ENCODE peak calls at places on chromosomes 13 and 19, in five cellular contexts. E, L, W, C and X are unnamed samples.

GRCh38 chr19:4976412-4977298 is 7.7 kb downstream of the KDM4B start:
- DNase-seq in E (peak; percentile 22), L (peak; percentile 82), W (no peak), C (no peak), X (no peak)

GRCh38 chr13:21641629-21642028 is 29.2 kb upstream of the FGF9 start:
- DNase-seq in E (no peak), L (no peak), W (no peak), C (no peak), X (no peak)

GRCh38 chr13:74052402-74052928 is 81.7 kb downstream of the KLF12 start:
- DNase-seq in E (no peak), L (no peak), W (no peak), C (no peak), X (no peak)

GRCh38 chr19:48698046-48698445 is 2.3 kb downstream of the FUT2 start:
- DNase-seq in E (no peak), L (no peak), W (no peak), C (no peak), X (no peak)

GRCh38 chr13:110400786-110401533 is 93.9 kb downstream of the COL4A2 start:
- DNase-seq in E (no peak), L (no peak), W (no peak), C (no peak), X (peak; percentile 72)

GRCh38 chr19:50983625-50984292 is at the start of gene KLK7:
- DNase-seq in E (no peak), L (no peak), W (no peak), C (no peak), X (no peak)

GRCh38 chr19:2171349-2172145 is 7.8 kb downstream of the DOT1L start:
- DNase-seq in E (peak; percentile 38), L (no peak), W (no peak), C (peak; percentile 44), X (no peak)

GRCh38 chr19:16737909-16738308 is 18.3 kb downstream of the NWD1 start:
- DNase-seq in E (no peak), L (no peak), W (peak; percentile 80), C (peak; percentile 69), X (no peak)

GRCh38 chr19:36421749-36422481 is 3.5 kb upstream of the ZFP82 start:
- DNase-seq in E (no peak), L (no peak), W (no peak), C (no peak), X (no peak)

GRCh38 chr19:37905936-37906867 is at the start of gene WDR87:
- DNase-seq in E (no peak), L (no peak), W (peak; percentile 76), C (peak; percentile 79), X (no peak)

GRCh38 chr19:11092181-11092538 is 2.9 kb downstream of the LDLR start:
- DNase-seq in E (peak; percentile 32), L (no peak), W (no peak), C (peak; percentile 19), X (peak; percentile 38)

GRCh38 chr13:107450426-107450825 is 764.9 kb downstream of the LIG4 start:
- DNase-seq in E (no peak), L (no peak), W (no peak), C (no peak), X (no peak)

GRCh38 chr19:7595466-7596133 is at the start of gene CAMSAP3:
- DNase-seq in E (no peak), L (no peak), W (peak; percentile 74), C (peak; percentile 74), X (no peak)

GRCh38 chr19:19823916-19824315 is 2.4 kb upstream of the ZNF506 start:
- DNase-seq in E (no peak), L (no peak), W (no peak), C (no peak), X (no peak)

GRCh38 chr13:34638897-34639296 is 303.2 kb upstream of the NBEA start:
- DNase-seq in E (no peak), L (no peak), W (no peak), C (no peak), X (no peak)

GRCh38 chr19:2543463-2544442 is 67.8 kb downstream of the GADD45B start:
- DNase-seq in E (peak; percentile 94), L (peak; percentile 90), W (peak; percentile 56), C (peak; percentile 86), X (peak; percentile 99)

GRCh38 chr19:47274891-47275865 is 493 bp downstream of the INAFM1 start:
- DNase-seq in E (no peak), L (peak; percentile 70), W (no peak), C (no peak), X (no peak)

GRCh38 chr19:2089001-2089711 is 7.0 kb downstream of the MOB3A start:
- DNase-seq in E (peak; percentile 67), L (no peak), W (no peak), C (no peak), X (no peak)

GRCh38 chr13:99342723-99343315 is 35.6 kb upstream of the GPR183 start:
- DNase-seq in E (no peak), L (no peak), W (no peak), C (no peak), X (no peak)

GRCh38 chr13:26254583-26255102 is 714 bp downstream of the CDK8 start:
- DNase-seq in E (no peak), L (peak; percentile 48), W (no peak), C (peak; percentile 45), X (peak; percentile 11)

GRCh38 chr13:61766667-61767058 is 351.0 kb upstream of the PCDH20 start:
- DNase-seq in E (no peak), L (no peak), W (no peak), C (no peak), X (no peak)

GRCh38 chr13:26867451-26868067 is 107.0 kb upstream of the GPR12 start:
- DNase-seq in E (no peak), L (no peak), W (no peak), C (no peak), X (no peak)

GRCh38 chr19:33580026-33580644 is 41.6 kb upstream of the CHST8 start:
- DNase-seq in E (no peak), L (no peak), W (peak; percentile 52), C (no peak), X (no peak)

GRCh38 chr19:5075603-5076002 is 106.7 kb downstream of the KDM4B start:
- DNase-seq in E (no peak), L (no peak), W (no peak), C (no peak), X (no peak)

GRCh38 chr19:12847159-12848139 is 9.1 kb downstream of the MAST1 start:
- DNase-seq in E (peak; percentile 86), L (peak; percentile 87), W (peak; percentile 19), C (peak; percentile 22), X (peak; percentile 58)

GRCh38 chr13:36475468-36475867 is 43.2 kb downstream of the CCNA1 start:
- DNase-seq in E (no peak), L (no peak), W (no peak), C (peak; percentile 6), X (no peak)

GRCh38 chr19:50817941-50818858 is 5.4 kb downstream of the KLK1 start:
- DNase-seq in E (no peak), L (no peak), W (peak; percentile 68), C (peak; percentile 70), X (no peak)

GRCh38 chr19:17074628-17075034 is 621 bp downstream of the HAUS8 start:
- DNase-seq in E (no peak), L (no peak), W (peak; percentile 41), C (no peak), X (no peak)

GRCh38 chr13:91349992-91350911 is 2.8 kb downstream of the MIR17HG start:
- DNase-seq in E (no peak), L (no peak), W (no peak), C (no peak), X (no peak)

GRCh38 chr13:40220299-40220935 is 446.0 kb downstream of the FOXO1 start:
- DNase-seq in E (no peak), L (no peak), W (no peak), C (no peak), X (no peak)

GRCh38 chr19:16615788-16616187 is 12.2 kb downstream of the MED26 start:
- DNase-seq in E (no peak), L (no peak), W (no peak), C (no peak), X (no peak)

GRCh38 chr13:34941835-34942731 is at the start of gene NBEA:
- DNase-seq in E (peak; percentile 58), L (peak; percentile 89), W (peak; percentile 77), C (peak; percentile 86), X (peak; percentile 57)

GRCh38 chr13:79659161-79659560 is 178.2 kb downstream of the NDFIP2 start:
- DNase-seq in E (no peak), L (peak; percentile 33), W (no peak), C (no peak), X (no peak)

GRCh38 chr19:30160996-30161655 is 211.1 kb upstream of the ZNF536 start:
- DNase-seq in E (no peak), L (no peak), W (no peak), C (no peak), X (no peak)